ENCODE peak calls at places on chromosomes 11 and 22, in nine cellular contexts. S is stimulated activated CD8-positive, alpha-beta memory T cell treated with anti-CD3 and anti-CD28 coated beads, Interleukin-7, amount 100 ng/mL, for 24 hours; B is iris pigment epithelial cell; U is non-pigmented ciliary epithelial cell; C is mesenteric fat pad; K is myocyte; I is activated CD4-positive, CD25-positive, alpha-beta regulatory T cell treated with anti-CD3 and anti-CD28 coated beads, Interleukin-2, amount 50 U/mL, for 72 hours; A is stimulated activated CD4-positive, alpha-beta T cell treated with anti-CD3 and anti-CD28 coated beads, Interleukin-15, amount 100 ng/mL, for 24 hours; P is ELF-1. T is an unnamed sample.

GRCh38 chr11:72241290-72241781 is 2.6 kb downstream of the PHOX2A start:
- DNase-seq in P (no peak), U (no peak), K (no peak), I (no peak), S (no peak), A (no peak), C (peak), B (no peak), T (no peak)

GRCh38 chr11:560305-561147 is at the start of the genes LMNTD2 and RASSF7:
- DNase-seq in U (no peak), I (peak), A (peak), B (peak), S (peak), P (peak), K (peak), C (peak), T (peak)

GRCh38 chr11:74615988-74616387 is 23.6 kb downstream of the POLD3 start:
- DNase-seq in C (no peak), A (no peak), S (no peak), K (no peak), I (no peak), U (no peak), P (no peak), B (peak), T (no peak)

GRCh38 chr22:36472689-36473088 is 8.8 kb downstream of the TXN2 start:
- DNase-seq in S (no peak), C (no peak), I (no peak), A (no peak), K (no peak), P (no peak), U (no peak), B (no peak), T (no peak)

GRCh38 chr11:59171508-59172322 is at the start of gene DTX4:
- DNase-seq in B (peak), I (peak), S (peak), C (peak), K (peak), P (peak), U (peak), A (peak), T (peak)

GRCh38 chr11:108938604-108939003 is 273.7 kb downstream of the DDX10 start:
- DNase-seq in S (no peak), K (no peak), C (no peak), B (no peak), U (no peak), A (no peak), P (no peak), I (no peak), T (no peak)

GRCh38 chr11:92976681-92977080 is 7.2 kb downstream of the MTNR1B start:
- DNase-seq in U (no peak), A (no peak), K (no peak), I (no peak), P (no peak), B (no peak), S (no peak), C (no peak), T (no peak)

GRCh38 chr22:45136594-45136993 is 27.1 kb upstream of the NUP50 start:
- DNase-seq in A (no peak), B (no peak), P (no peak), K (no peak), C (no peak), I (no peak), S (no peak), U (no peak), T (no peak)

GRCh38 chr22:37501610-37502341 is 15.6 kb upstream of the MFNG start:
- DNase-seq in C (no peak), I (no peak), U (peak), P (no peak), B (peak), A (no peak), K (peak), S (no peak), T (no peak)

GRCh38 chr11:61820174-61820573 is 3.4 kb upstream of the FADS1 start:
- DNase-seq in U (no peak), S (no peak), P (no peak), I (no peak), A (no peak), C (no peak), K (no peak), B (peak), T (no peak)

GRCh38 chr11:105489431-105489830 is 120.4 kb upstream of the GRIA4 start:
- DNase-seq in S (no peak), I (no peak), A (no peak), K (peak), B (peak), P (no peak), U (no peak), C (no peak), T (no peak)

GRCh38 chr11:30984827-30985226 is 384.7 kb downstream of the DCDC1 start:
- DNase-seq in P (no peak), I (no peak), U (peak), S (no peak), A (no peak), C (no peak), B (peak), K (no peak), T (no peak)

GRCh38 chr11:111532365-111532709 is 8.2 kb upstream of the LAYN start:
- DNase-seq in K (no peak), C (no peak), P (no peak), S (no peak), I (no peak), A (no peak), U (no peak), B (no peak), T (no peak)

GRCh38 chr11:69691449-69691848 is 12.4 kb downstream of the FGF19 start:
- DNase-seq in B (no peak), C (no peak), K (no peak), U (no peak), I (no peak), A (no peak), S (no peak), P (no peak), T (no peak)

GRCh38 chr11:129416080-129416820 is 40.6 kb downstream of the BARX2 start:
- DNase-seq in S (no peak), C (no peak), P (no peak), A (no peak), I (no peak), U (no peak), K (no peak), B (no peak), T (no peak)